ENCODE peak calls at places on chromosomes 2 and 18, in eight cellular contexts. One of them, this sample, is unnamed.

GRCh38 chr2:57892920-57893319 is 153.7 kb upstream of the VRK2 start:
- DNase-seq in HCT116: no peak
- DNase-seq in GM23338: no peak
- DNase-seq in endothelial cell of umbilical vein: no peak
- DNase-seq in HepG2: no peak
- DNase-seq in GM12878: peak; percentile 85
- DNase-seq in K562: no peak
- DNase-seq in H1: no peak
- DNase-seq in this sample: no peak

GRCh38 chr2:63710732-63711131 is 122.0 kb downstream of the MDH1 start:
- DNase-seq in HCT116: no peak
- DNase-seq in GM23338: no peak
- DNase-seq in endothelial cell of umbilical vein: no peak
- DNase-seq in HepG2: no peak
- DNase-seq in GM12878: no peak
- DNase-seq in K562: no peak
- DNase-seq in H1: no peak
- DNase-seq in this sample: no peak

GRCh38 chr2:44974064-44974715 is 32.7 kb downstream of the SIX3 start:
- DNase-seq in HCT116: peak; percentile 73
- DNase-seq in GM23338: peak; percentile 98
- DNase-seq in endothelial cell of umbilical vein: no peak
- DNase-seq in HepG2: peak; percentile 52
- DNase-seq in GM12878: no peak
- DNase-seq in K562: peak; percentile 62
- DNase-seq in H1: no peak
- DNase-seq in this sample: peak; percentile 37

GRCh38 chr2:223404616-223405015 is 197.5 kb downstream of the SCG2 start:
- DNase-seq in HCT116: no peak
- DNase-seq in GM23338: no peak
- DNase-seq in endothelial cell of umbilical vein: no peak
- DNase-seq in HepG2: no peak
- DNase-seq in GM12878: no peak
- DNase-seq in K562: no peak
- DNase-seq in H1: no peak
- DNase-seq in this sample: peak; percentile 62

GRCh38 chr2:236579746-236580315 is 10.2 kb downstream of the ACKR3 start:
- DNase-seq in HCT116: no peak
- DNase-seq in GM23338: no peak
- DNase-seq in endothelial cell of umbilical vein: peak; percentile 4
- DNase-seq in HepG2: no peak
- DNase-seq in GM12878: no peak
- DNase-seq in K562: no peak
- DNase-seq in H1: no peak
- DNase-seq in this sample: no peak

GRCh38 chr18:42048150-42048549 is 93.1 kb downstream of the PIK3C3 start:
- DNase-seq in HCT116: no peak
- DNase-seq in GM23338: no peak
- DNase-seq in endothelial cell of umbilical vein: peak; percentile 76
- DNase-seq in HepG2: peak; percentile 73
- DNase-seq in GM12878: no peak
- DNase-seq in K562: no peak
- DNase-seq in H1: no peak
- DNase-seq in this sample: no peak

GRCh38 chr2:228541794-228542193 is 360.3 kb upstream of the SPHKAP start:
- DNase-seq in HCT116: no peak
- DNase-seq in GM23338: no peak
- DNase-seq in endothelial cell of umbilical vein: no peak
- DNase-seq in HepG2: no peak
- DNase-seq in GM12878: no peak
- DNase-seq in K562: no peak
- DNase-seq in H1: no peak
- DNase-seq in this sample: no peak

GRCh38 chr2:220455389-220455788 is 828.0 kb downstream of the SLC4A3 start:
- DNase-seq in HCT116: no peak
- DNase-seq in GM23338: no peak
- DNase-seq in endothelial cell of umbilical vein: no peak
- DNase-seq in HepG2: no peak
- DNase-seq in GM12878: no peak
- DNase-seq in K562: no peak
- DNase-seq in H1: no peak
- DNase-seq in this sample: peak; percentile 69

GRCh38 chr2:221254281-221254680 is 317.8 kb downstream of the EPHA4 start:
- DNase-seq in HCT116: no peak
- DNase-seq in GM23338: peak; percentile 62
- DNase-seq in endothelial cell of umbilical vein: no peak
- DNase-seq in HepG2: no peak
- DNase-seq in GM12878: no peak
- DNase-seq in K562: no peak
- DNase-seq in H1: no peak
- DNase-seq in this sample: no peak

GRCh38 chr18:35038881-35039491 is 2.2 kb upstream of the MAPRE2 start:
- DNase-seq in HCT116: no peak
- DNase-seq in GM23338: no peak
- DNase-seq in endothelial cell of umbilical vein: peak; percentile 73
- DNase-seq in HepG2: no peak
- DNase-seq in GM12878: no peak
- DNase-seq in K562: no peak
- DNase-seq in H1: no peak
- DNase-seq in this sample: no peak

GRCh38 chr18:45837283-45838070 is 12.0 kb downstream of the SIGLEC15 start:
- DNase-seq in HCT116: no peak
- DNase-seq in GM23338: peak; percentile 89
- DNase-seq in endothelial cell of umbilical vein: peak; percentile 64
- DNase-seq in HepG2: no peak
- DNase-seq in GM12878: no peak
- DNase-seq in K562: no peak
- DNase-seq in H1: peak; percentile 19
- DNase-seq in this sample: no peak

GRCh38 chr2:123670286-123670685 is 354.8 kb upstream of the CNTNAP5 start:
- DNase-seq in HCT116: no peak
- DNase-seq in GM23338: no peak
- DNase-seq in endothelial cell of umbilical vein: no peak
- DNase-seq in HepG2: no peak
- DNase-seq in GM12878: no peak
- DNase-seq in K562: no peak
- DNase-seq in H1: no peak
- DNase-seq in this sample: no peak

GRCh38 chr2:30511122-30512083 is 64.4 kb downstream of the LCLAT1 start:
- DNase-seq in HCT116: peak; percentile 57
- DNase-seq in GM23338: peak; percentile 11
- DNase-seq in endothelial cell of umbilical vein: no peak
- DNase-seq in HepG2: peak; percentile 81
- DNase-seq in GM12878: no peak
- DNase-seq in K562: no peak
- DNase-seq in H1: no peak
- DNase-seq in this sample: no peak

GRCh38 chr2:71933467-71934319 is 214.0 kb downstream of the CYP26B1 start:
- DNase-seq in HCT116: peak; percentile 28
- DNase-seq in GM23338: peak; percentile 30
- DNase-seq in endothelial cell of umbilical vein: no peak
- DNase-seq in HepG2: peak; percentile 33
- DNase-seq in GM12878: no peak
- DNase-seq in K562: peak; percentile 9
- DNase-seq in H1: no peak
- DNase-seq in this sample: no peak

GRCh38 chr2:215693269-215693998 is 257.6 kb upstream of the FN1 start:
- DNase-seq in HCT116: no peak
- DNase-seq in GM23338: no peak
- DNase-seq in endothelial cell of umbilical vein: peak; percentile 85
- DNase-seq in HepG2: peak; percentile 93
- DNase-seq in GM12878: no peak
- DNase-seq in K562: no peak
- DNase-seq in H1: no peak
- DNase-seq in this sample: no peak

GRCh38 chr2:111119004-111119846 is 1.5 kb upstream of the BCL2L11 start:
- DNase-seq in HCT116: no peak
- DNase-seq in GM23338: peak; percentile 43
- DNase-seq in endothelial cell of umbilical vein: peak; percentile 22
- DNase-seq in HepG2: no peak
- DNase-seq in GM12878: no peak
- DNase-seq in K562: no peak
- DNase-seq in H1: no peak
- DNase-seq in this sample: no peak

GRCh38 chr2:111120253-111121027 is at the start of gene BCL2L11:
- DNase-seq in HCT116: peak; percentile 82
- DNase-seq in GM23338: peak; percentile 91
- DNase-seq in endothelial cell of umbilical vein: peak; percentile 92
- DNase-seq in HepG2: peak; percentile 89
- DNase-seq in GM12878: no peak
- DNase-seq in K562: peak; percentile 95
- DNase-seq in H1: peak; percentile 74
- DNase-seq in this sample: no peak

GRCh38 chr2:111121028-111121872 is 536 bp downstream of the BCL2L11 start:
- DNase-seq in HCT116: no peak
- DNase-seq in GM23338: peak; percentile 60
- DNase-seq in endothelial cell of umbilical vein: peak; percentile 48
- DNase-seq in HepG2: peak; percentile 35
- DNase-seq in GM12878: no peak
- DNase-seq in K562: peak; percentile 51
- DNase-seq in H1: no peak
- DNase-seq in this sample: no peak

GRCh38 chr2:111118455-111119003 is 2.2 kb upstream of the BCL2L11 start:
- DNase-seq in HCT116: no peak
- DNase-seq in GM23338: peak; percentile 53
- DNase-seq in endothelial cell of umbilical vein: peak; percentile 19
- DNase-seq in HepG2: no peak
- DNase-seq in GM12878: no peak
- DNase-seq in K562: no peak
- DNase-seq in H1: no peak
- DNase-seq in this sample: no peak

GRCh38 chr2:111119847-111120252 is 864 bp upstream of the BCL2L11 start:
- DNase-seq in HCT116: no peak
- DNase-seq in GM23338: no peak
- DNase-seq in endothelial cell of umbilical vein: no peak
- DNase-seq in HepG2: no peak
- DNase-seq in GM12878: no peak
- DNase-seq in K562: no peak
- DNase-seq in H1: no peak
- DNase-seq in this sample: no peak
- TF ChIP-seq EZH2 in HCT116: no peak
- TF ChIP-seq EZH2 in GM23338: peak; percentile 71
- TF ChIP-seq EZH2 in endothelial cell of umbilical vein: no peak
- TF ChIP-seq EZH2 in HepG2: no peak
- TF ChIP-seq EZH2 in GM12878: no peak
- TF ChIP-seq EZH2 in K562: no peak
- TF ChIP-seq EZH2 in H1: no peak
- TF ChIP-seq EZH2 in this sample: no peak

GRCh38 chr2:239273280-239274234 is 127.3 kb downstream of the HDAC4 start:
- DNase-seq in HCT116: no peak
- DNase-seq in GM23338: no peak
- DNase-seq in endothelial cell of umbilical vein: no peak
- DNase-seq in HepG2: no peak
- DNase-seq in GM12878: no peak
- DNase-seq in K562: no peak
- DNase-seq in H1: no peak
- DNase-seq in this sample: no peak
- TF ChIP-seq POLR2AphosphoS5 in HCT116: peak; percentile 10
- TF ChIP-seq POLR2AphosphoS5 in GM23338: no peak
- TF ChIP-seq POLR2AphosphoS5 in endothelial cell of umbilical vein: no peak
- TF ChIP-seq POLR2AphosphoS5 in HepG2: no peak
- TF ChIP-seq POLR2AphosphoS5 in GM12878: no peak
- TF ChIP-seq POLR2AphosphoS5 in K562: no peak
- TF ChIP-seq POLR2AphosphoS5 in H1: no peak
- TF ChIP-seq POLR2AphosphoS5 in this sample: no peak

DNA sequence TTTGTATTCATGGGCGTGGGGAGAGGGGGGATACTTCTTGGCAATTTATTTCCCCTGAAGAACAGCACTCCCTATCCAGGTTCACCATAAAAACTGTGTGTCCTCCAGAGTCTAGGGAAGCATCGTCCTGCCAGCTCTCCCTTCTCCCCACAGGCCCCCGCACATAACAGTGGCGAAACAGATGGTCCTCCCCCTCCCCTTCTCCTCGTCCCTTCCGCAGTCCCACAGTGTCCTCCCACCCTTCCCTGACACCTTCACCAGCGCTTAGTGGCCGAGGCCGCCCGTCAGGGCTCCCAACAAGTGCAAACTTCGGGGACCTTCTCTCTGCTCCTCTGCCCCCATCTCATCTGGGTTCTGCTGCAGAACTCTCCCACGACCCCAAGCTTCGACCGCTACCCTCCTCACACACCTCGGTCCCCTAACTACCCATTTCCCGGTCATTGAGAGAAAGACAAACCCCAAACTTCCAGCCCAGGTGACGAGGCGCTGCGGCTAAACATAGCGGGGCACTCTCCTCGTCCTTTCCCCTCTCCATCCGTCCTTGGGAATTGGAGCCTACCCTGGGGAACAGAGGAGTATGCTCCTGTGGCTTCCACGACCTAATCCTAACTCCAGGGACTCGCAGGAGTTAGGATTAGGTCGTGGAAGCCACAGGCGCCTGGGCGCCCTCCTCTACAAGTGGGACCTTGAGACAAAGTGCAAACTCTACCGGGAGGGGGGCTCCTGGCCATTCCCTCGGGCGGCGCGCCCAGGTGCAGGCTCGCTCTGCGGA is 971 bp downstream of the ZNF385B start:
- DNase-seq in HCT116: no peak
- DNase-seq in GM23338: peak; percentile 73
- DNase-seq in endothelial cell of umbilical vein: no peak
- DNase-seq in HepG2: no peak
- DNase-seq in GM12878: no peak
- DNase-seq in K562: no peak
- DNase-seq in H1: no peak
- DNase-seq in this sample: no peak
- TF ChIP-seq EZH2 in HCT116: no peak
- TF ChIP-seq EZH2 in GM23338: no peak
- TF ChIP-seq EZH2 in endothelial cell of umbilical vein: no peak
- TF ChIP-seq EZH2 in HepG2: no peak
- TF ChIP-seq EZH2 in GM12878: no peak
- TF ChIP-seq EZH2 in K562: no peak
- TF ChIP-seq EZH2 in H1: peak; percentile 39
- TF ChIP-seq EZH2 in this sample: no peak

GRCh38 chr18:23501626-23502025 is 1.7 kb upstream of the RMC1 start:
- DNase-seq in HCT116: no peak
- DNase-seq in GM23338: no peak
- DNase-seq in endothelial cell of umbilical vein: no peak
- DNase-seq in HepG2: no peak
- DNase-seq in GM12878: no peak
- DNase-seq in K562: no peak
- DNase-seq in H1: no peak
- DNase-seq in this sample: no peak

GRCh38 chr18:23503967-23504352 is 649 bp downstream of the RMC1 start:
- DNase-seq in HCT116: no peak
- DNase-seq in GM23338: peak; percentile 24
- DNase-seq in endothelial cell of umbilical vein: no peak
- DNase-seq in HepG2: no peak
- DNase-seq in GM12878: no peak
- DNase-seq in K562: no peak
- DNase-seq in H1: no peak
- DNase-seq in this sample: no peak

GRCh38 chr18:23503038-23503966 is at the start of gene RMC1:
- DNase-seq in HCT116: peak; percentile 81
- DNase-seq in GM23338: peak; percentile 95
- DNase-seq in endothelial cell of umbilical vein: peak; percentile 92
- DNase-seq in HepG2: peak; percentile 80
- DNase-seq in GM12878: peak; percentile 66
- DNase-seq in K562: peak; percentile 98
- DNase-seq in H1: peak; percentile 78
- DNase-seq in this sample: no peak

GRCh38 chr18:23504720-23505119 is 1.4 kb downstream of the RMC1 start:
- DNase-seq in HCT116: no peak
- DNase-seq in GM23338: no peak
- DNase-seq in endothelial cell of umbilical vein: no peak
- DNase-seq in HepG2: no peak
- DNase-seq in GM12878: peak; percentile 66
- DNase-seq in K562: no peak
- DNase-seq in H1: no peak
- DNase-seq in this sample: no peak

GRCh38 chr18:23502516-23503037 is 734 bp upstream of the RMC1 start:
- DNase-seq in HCT116: no peak
- DNase-seq in GM23338: no peak
- DNase-seq in endothelial cell of umbilical vein: no peak
- DNase-seq in HepG2: no peak
- DNase-seq in GM12878: no peak
- DNase-seq in K562: no peak
- DNase-seq in H1: no peak
- DNase-seq in this sample: no peak
- TF ChIP-seq POLR2AphosphoS5 in HCT116: no peak
- TF ChIP-seq POLR2AphosphoS5 in GM23338: no peak
- TF ChIP-seq POLR2AphosphoS5 in endothelial cell of umbilical vein: no peak
- TF ChIP-seq POLR2AphosphoS5 in HepG2: no peak
- TF ChIP-seq POLR2AphosphoS5 in GM12878: no peak
- TF ChIP-seq POLR2AphosphoS5 in K562: no peak
- TF ChIP-seq POLR2AphosphoS5 in H1: no peak
- TF ChIP-seq POLR2AphosphoS5 in this sample: no peak

This sample was measured in SK-N-MC.